ENCODE peak calls at places on chromosomes 16 and 17, in ten cellular contexts. One of them, this sample, is unnamed.

GRCh38 chr17:17663160-17664072 is 17.8 kb upstream of the RAI1 start:
- DNase-seq in type B pancreatic cell: no peak
- DNase-seq in activated T-helper 1 cell treated with Interleukin-2 at 50 U/mL for 16 hours: peak
- DNase-seq in spleen: peak
- DNase-seq in cardiac fibroblast: peak
- DNase-seq in nucleus accumbens: peak
- DNase-seq in neuronal stem cell: peak
- DNase-seq in kidney epithelial cell: peak
- DNase-seq in putamen: no peak
- DNase-seq in chondrocyte: no peak
- DNase-seq in this sample: no peak

GRCh38 chr17:40542562-40543411 is 22.5 kb downstream of the CCR7 start:
- DNase-seq in kidney epithelial cell: no peak
- DNase-seq in spleen: peak
- DNase-seq in putamen: no peak
- DNase-seq in neuronal stem cell: no peak
- DNase-seq in cardiac fibroblast: peak
- DNase-seq in activated T-helper 1 cell treated with Interleukin-2 at 50 U/mL for 16 hours: no peak
- DNase-seq in nucleus accumbens: no peak
- DNase-seq in type B pancreatic cell: no peak
- DNase-seq in chondrocyte: peak
- DNase-seq in this sample: peak

GRCh38 chr16:85301171-85301690 is 189.0 kb upstream of the CIBAR2 start:
- DNase-seq in neuronal stem cell: no peak
- DNase-seq in type B pancreatic cell: no peak
- DNase-seq in kidney epithelial cell: no peak
- DNase-seq in chondrocyte: no peak
- DNase-seq in nucleus accumbens: no peak
- DNase-seq in cardiac fibroblast: no peak
- DNase-seq in putamen: no peak
- DNase-seq in spleen: no peak
- DNase-seq in activated T-helper 1 cell treated with Interleukin-2 at 50 U/mL for 16 hours: no peak
- DNase-seq in this sample: no peak

GRCh38 chr17:17836818-17837379 is at the start of gene SREBF1:
- DNase-seq in putamen: no peak
- DNase-seq in kidney epithelial cell: no peak
- DNase-seq in spleen: peak
- DNase-seq in chondrocyte: no peak
- DNase-seq in type B pancreatic cell: peak
- DNase-seq in nucleus accumbens: no peak
- DNase-seq in activated T-helper 1 cell treated with Interleukin-2 at 50 U/mL for 16 hours: peak
- DNase-seq in cardiac fibroblast: peak
- DNase-seq in neuronal stem cell: peak
- DNase-seq in this sample: peak

GRCh38 chr17:9192010-9192409 is 170.7 kb downstream of the NTN1 start:
- DNase-seq in type B pancreatic cell: no peak
- DNase-seq in chondrocyte: no peak
- DNase-seq in spleen: no peak
- DNase-seq in neuronal stem cell: no peak
- DNase-seq in putamen: no peak
- DNase-seq in cardiac fibroblast: no peak
- DNase-seq in kidney epithelial cell: no peak
- DNase-seq in activated T-helper 1 cell treated with Interleukin-2 at 50 U/mL for 16 hours: no peak
- DNase-seq in nucleus accumbens: no peak
- DNase-seq in this sample: no peak

GRCh38 chr17:8997994-8998628 is 23.2 kb upstream of the NTN1 start:
- DNase-seq in neuronal stem cell: peak
- DNase-seq in activated T-helper 1 cell treated with Interleukin-2 at 50 U/mL for 16 hours: peak
- DNase-seq in type B pancreatic cell: no peak
- DNase-seq in putamen: no peak
- DNase-seq in spleen: peak
- DNase-seq in chondrocyte: no peak
- DNase-seq in kidney epithelial cell: no peak
- DNase-seq in cardiac fibroblast: peak
- DNase-seq in nucleus accumbens: no peak
- DNase-seq in this sample: peak

GRCh38 chr17:81601525-81602120 is 35.3 kb downstream of the NPLOC4 start:
- DNase-seq in putamen: peak
- DNase-seq in cardiac fibroblast: peak
- DNase-seq in neuronal stem cell: peak
- DNase-seq in spleen: no peak
- DNase-seq in nucleus accumbens: no peak
- DNase-seq in chondrocyte: no peak
- DNase-seq in kidney epithelial cell: no peak
- DNase-seq in activated T-helper 1 cell treated with Interleukin-2 at 50 U/mL for 16 hours: peak
- DNase-seq in type B pancreatic cell: no peak
- DNase-seq in this sample: no peak

GRCh38 chr17:19376799-19377198 is 1.5 kb upstream of the MAPK7 start:
- DNase-seq in activated T-helper 1 cell treated with Interleukin-2 at 50 U/mL for 16 hours: no peak
- DNase-seq in cardiac fibroblast: no peak
- DNase-seq in spleen: no peak
- DNase-seq in type B pancreatic cell: no peak
- DNase-seq in chondrocyte: no peak
- DNase-seq in nucleus accumbens: no peak
- DNase-seq in neuronal stem cell: no peak
- DNase-seq in putamen: no peak
- DNase-seq in kidney epithelial cell: no peak
- DNase-seq in this sample: no peak

GRCh38 chr16:22098538-22099255 is 6.4 kb downstream of the VWA3A start:
- DNase-seq in nucleus accumbens: no peak
- DNase-seq in kidney epithelial cell: no peak
- DNase-seq in chondrocyte: no peak
- DNase-seq in activated T-helper 1 cell treated with Interleukin-2 at 50 U/mL for 16 hours: no peak
- DNase-seq in cardiac fibroblast: peak
- DNase-seq in neuronal stem cell: peak
- DNase-seq in putamen: no peak
- DNase-seq in type B pancreatic cell: no peak
- DNase-seq in spleen: no peak
- DNase-seq in this sample: no peak

GRCh38 chr16:11583171-11583570 is 3.5 kb downstream of the LITAF start:
- DNase-seq in putamen: no peak
- DNase-seq in type B pancreatic cell: no peak
- DNase-seq in nucleus accumbens: no peak
- DNase-seq in chondrocyte: no peak
- DNase-seq in cardiac fibroblast: peak
- DNase-seq in neuronal stem cell: no peak
- DNase-seq in kidney epithelial cell: no peak
- DNase-seq in spleen: peak
- DNase-seq in activated T-helper 1 cell treated with Interleukin-2 at 50 U/mL for 16 hours: no peak
- DNase-seq in this sample: no peak

GRCh38 chr16:49681449-49681848 is 174.5 kb downstream of the ZNF423 start:
- DNase-seq in chondrocyte: no peak
- DNase-seq in neuronal stem cell: no peak
- DNase-seq in activated T-helper 1 cell treated with Interleukin-2 at 50 U/mL for 16 hours: no peak
- DNase-seq in nucleus accumbens: no peak
- DNase-seq in kidney epithelial cell: no peak
- DNase-seq in type B pancreatic cell: no peak
- DNase-seq in spleen: no peak
- DNase-seq in cardiac fibroblast: no peak
- DNase-seq in putamen: no peak
- DNase-seq in this sample: no peak

GRCh38 chr17:36825113-36825955 is 111.9 kb upstream of the LHX1 start:
- DNase-seq in neuronal stem cell: no peak
- DNase-seq in activated T-helper 1 cell treated with Interleukin-2 at 50 U/mL for 16 hours: no peak
- DNase-seq in kidney epithelial cell: no peak
- DNase-seq in nucleus accumbens: no peak
- DNase-seq in cardiac fibroblast: no peak
- DNase-seq in chondrocyte: peak
- DNase-seq in putamen: no peak
- DNase-seq in type B pancreatic cell: no peak
- DNase-seq in spleen: peak
- DNase-seq in this sample: no peak

GRCh38 chr16:66275795-66276428 is 90.6 kb upstream of the CDH5 start:
- DNase-seq in nucleus accumbens: no peak
- DNase-seq in type B pancreatic cell: peak
- DNase-seq in activated T-helper 1 cell treated with Interleukin-2 at 50 U/mL for 16 hours: no peak
- DNase-seq in cardiac fibroblast: peak
- DNase-seq in spleen: no peak
- DNase-seq in putamen: no peak
- DNase-seq in kidney epithelial cell: peak
- DNase-seq in neuronal stem cell: no peak
- DNase-seq in chondrocyte: no peak
- DNase-seq in this sample: peak

GRCh38 chr16:85187886-85188285 is 75.6 kb upstream of the CIBAR2 start:
- DNase-seq in spleen: no peak
- DNase-seq in neuronal stem cell: no peak
- DNase-seq in putamen: no peak
- DNase-seq in nucleus accumbens: no peak
- DNase-seq in kidney epithelial cell: no peak
- DNase-seq in type B pancreatic cell: no peak
- DNase-seq in cardiac fibroblast: no peak
- DNase-seq in chondrocyte: no peak
- DNase-seq in activated T-helper 1 cell treated with Interleukin-2 at 50 U/mL for 16 hours: no peak
- DNase-seq in this sample: peak

GRCh38 chr17:61488878-61489718 is 36.9 kb downstream of the TBX4 start:
- DNase-seq in activated T-helper 1 cell treated with Interleukin-2 at 50 U/mL for 16 hours: no peak
- DNase-seq in putamen: no peak
- DNase-seq in cardiac fibroblast: no peak
- DNase-seq in spleen: no peak
- DNase-seq in nucleus accumbens: no peak
- DNase-seq in kidney epithelial cell: no peak
- DNase-seq in chondrocyte: no peak
- DNase-seq in neuronal stem cell: no peak
- DNase-seq in type B pancreatic cell: no peak
- DNase-seq in this sample: no peak

GRCh38 chr17:43200127-43200526 is 11.5 kb upstream of the TMEM106A start:
- DNase-seq in kidney epithelial cell: no peak
- DNase-seq in type B pancreatic cell: no peak
- DNase-seq in spleen: no peak
- DNase-seq in putamen: peak
- DNase-seq in chondrocyte: no peak
- DNase-seq in nucleus accumbens: peak
- DNase-seq in neuronal stem cell: no peak
- DNase-seq in cardiac fibroblast: peak
- DNase-seq in activated T-helper 1 cell treated with Interleukin-2 at 50 U/mL for 16 hours: no peak
- DNase-seq in this sample: no peak

GRCh38 chr17:40019140-40019991 is 4.1 kb downstream of the CSF3 start:
- DNase-seq in putamen: no peak
- DNase-seq in nucleus accumbens: no peak
- DNase-seq in activated T-helper 1 cell treated with Interleukin-2 at 50 U/mL for 16 hours: no peak
- DNase-seq in cardiac fibroblast: peak
- DNase-seq in kidney epithelial cell: no peak
- DNase-seq in spleen: no peak
- DNase-seq in neuronal stem cell: no peak
- DNase-seq in type B pancreatic cell: no peak
- DNase-seq in chondrocyte: no peak
- DNase-seq in this sample: no peak

GRCh38 chr17:41664587-41665565 is 23.8 kb upstream of the EIF1 start:
- DNase-seq in neuronal stem cell: no peak
- DNase-seq in activated T-helper 1 cell treated with Interleukin-2 at 50 U/mL for 16 hours: no peak
- DNase-seq in spleen: peak
- DNase-seq in putamen: no peak
- DNase-seq in nucleus accumbens: no peak
- DNase-seq in type B pancreatic cell: no peak
- DNase-seq in cardiac fibroblast: no peak
- DNase-seq in chondrocyte: no peak
- DNase-seq in kidney epithelial cell: no peak
- DNase-seq in this sample: no peak

GRCh38 chr16:1870365-1871082 is 1.4 kb downstream of the MEIOB start:
- DNase-seq in nucleus accumbens: no peak
- DNase-seq in cardiac fibroblast: peak
- DNase-seq in spleen: no peak
- DNase-seq in type B pancreatic cell: no peak
- DNase-seq in putamen: no peak
- DNase-seq in activated T-helper 1 cell treated with Interleukin-2 at 50 U/mL for 16 hours: no peak
- DNase-seq in kidney epithelial cell: peak
- DNase-seq in chondrocyte: no peak
- DNase-seq in neuronal stem cell: no peak
- DNase-seq in this sample: no peak

GRCh38 chr17:28953444-28954118 is 2.3 kb upstream of the PHF12 start:
- DNase-seq in neuronal stem cell: peak
- DNase-seq in type B pancreatic cell: no peak
- DNase-seq in kidney epithelial cell: no peak
- DNase-seq in chondrocyte: no peak
- DNase-seq in cardiac fibroblast: peak
- DNase-seq in activated T-helper 1 cell treated with Interleukin-2 at 50 U/mL for 16 hours: peak
- DNase-seq in spleen: no peak
- DNase-seq in nucleus accumbens: no peak
- DNase-seq in putamen: no peak
- DNase-seq in this sample: no peak

GRCh38 chr16:21611546-21612384 is 12.4 kb downstream of the METTL9 start:
- DNase-seq in type B pancreatic cell: no peak
- DNase-seq in chondrocyte: no peak
- DNase-seq in nucleus accumbens: no peak
- DNase-seq in neuronal stem cell: no peak
- DNase-seq in kidney epithelial cell: no peak
- DNase-seq in activated T-helper 1 cell treated with Interleukin-2 at 50 U/mL for 16 hours: no peak
- DNase-seq in cardiac fibroblast: peak
- DNase-seq in spleen: no peak
- DNase-seq in putamen: no peak
- DNase-seq in this sample: no peak

GRCh38 chr16:11748404-11749254 is 6.0 kb upstream of the TXNDC11 start:
- DNase-seq in putamen: no peak
- DNase-seq in activated T-helper 1 cell treated with Interleukin-2 at 50 U/mL for 16 hours: no peak
- DNase-seq in chondrocyte: no peak
- DNase-seq in spleen: no peak
- DNase-seq in neuronal stem cell: no peak
- DNase-seq in cardiac fibroblast: no peak
- DNase-seq in type B pancreatic cell: no peak
- DNase-seq in nucleus accumbens: no peak
- DNase-seq in kidney epithelial cell: no peak
- DNase-seq in this sample: no peak

GRCh38 chr17:72756256-72756655 is 336.2 kb downstream of the SLC39A11 start:
- DNase-seq in cardiac fibroblast: no peak
- DNase-seq in putamen: no peak
- DNase-seq in kidney epithelial cell: no peak
- DNase-seq in spleen: no peak
- DNase-seq in type B pancreatic cell: no peak
- DNase-seq in activated T-helper 1 cell treated with Interleukin-2 at 50 U/mL for 16 hours: no peak
- DNase-seq in nucleus accumbens: no peak
- DNase-seq in neuronal stem cell: no peak
- DNase-seq in chondrocyte: no peak
- DNase-seq in this sample: no peak

GRCh38 chr17:8255499-8255898 is 6.4 kb downstream of the PFAS start:
- DNase-seq in chondrocyte: no peak
- DNase-seq in spleen: no peak
- DNase-seq in type B pancreatic cell: no peak
- DNase-seq in putamen: no peak
- DNase-seq in neuronal stem cell: no peak
- DNase-seq in activated T-helper 1 cell treated with Interleukin-2 at 50 U/mL for 16 hours: no peak
- DNase-seq in nucleus accumbens: no peak
- DNase-seq in kidney epithelial cell: no peak
- DNase-seq in cardiac fibroblast: no peak
- DNase-seq in this sample: no peak

GRCh38 chr17:9900744-9901143 is 4.3 kb downstream of the RCVRN start:
- DNase-seq in nucleus accumbens: no peak
- DNase-seq in chondrocyte: no peak
- DNase-seq in spleen: no peak
- DNase-seq in kidney epithelial cell: peak
- DNase-seq in cardiac fibroblast: peak
- DNase-seq in neuronal stem cell: no peak
- DNase-seq in type B pancreatic cell: no peak
- DNase-seq in putamen: no peak
- DNase-seq in activated T-helper 1 cell treated with Interleukin-2 at 50 U/mL for 16 hours: no peak
- DNase-seq in this sample: no peak

GRCh38 chr17:46782250-46782953 is 36.1 kb downstream of the WNT3 start:
- DNase-seq in spleen: no peak
- DNase-seq in chondrocyte: no peak
- DNase-seq in putamen: no peak
- DNase-seq in activated T-helper 1 cell treated with Interleukin-2 at 50 U/mL for 16 hours: no peak
- DNase-seq in cardiac fibroblast: no peak
- DNase-seq in neuronal stem cell: no peak
- DNase-seq in type B pancreatic cell: no peak
- DNase-seq in kidney epithelial cell: no peak
- DNase-seq in nucleus accumbens: no peak
- DNase-seq in this sample: peak

GRCh38 chr16:79801550-79802090 is 201.1 kb upstream of the MAF start:
- DNase-seq in spleen: no peak
- DNase-seq in putamen: no peak
- DNase-seq in activated T-helper 1 cell treated with Interleukin-2 at 50 U/mL for 16 hours: no peak
- DNase-seq in cardiac fibroblast: no peak
- DNase-seq in chondrocyte: no peak
- DNase-seq in nucleus accumbens: no peak
- DNase-seq in kidney epithelial cell: peak
- DNase-seq in neuronal stem cell: no peak
- DNase-seq in type B pancreatic cell: no peak
- DNase-seq in this sample: no peak

GRCh38 chr16:19704321-19705130 is 13.5 kb downstream of the KNOP1 start:
- DNase-seq in spleen: peak
- DNase-seq in cardiac fibroblast: peak
- DNase-seq in putamen: no peak
- DNase-seq in neuronal stem cell: no peak
- DNase-seq in nucleus accumbens: no peak
- DNase-seq in type B pancreatic cell: no peak
- DNase-seq in kidney epithelial cell: no peak
- DNase-seq in chondrocyte: no peak
- DNase-seq in activated T-helper 1 cell treated with Interleukin-2 at 50 U/mL for 16 hours: no peak
- DNase-seq in this sample: peak

This sample was measured in upper lobe of left lung.